ENCODE peak calls at places on chromosome 11, in four cellular contexts. One of them, this sample, is unnamed.

GRCh38 chr11:68867067-68867466 is 25.4 kb upstream of the CPT1A start:
- DNase-seq in stimulated activated CD4-positive, alpha-beta T cell treated with anti-CD3 and anti-CD28 coated beads, Interleukin-1b, Interleukin-23, amount 100 ng/mL, for 24 hours: no peak
- DNase-seq in CD4-positive, alpha-beta T cell: no peak
- DNase-seq in lower lobe of right lung: no peak
- DNase-seq in this sample: no peak

GRCh38 chr11:25891960-25892359 is 440.0 kb upstream of the ANO3 start:
- DNase-seq in CD4-positive, alpha-beta T cell: no peak
- DNase-seq in stimulated activated CD4-positive, alpha-beta T cell treated with anti-CD3 and anti-CD28 coated beads, Interleukin-1b, Interleukin-23, amount 100 ng/mL, for 24 hours: no peak
- DNase-seq in lower lobe of right lung: no peak
- DNase-seq in this sample: no peak

GRCh38 chr11:8784936-8785335 is 102.3 kb downstream of the RPL27A start:
- DNase-seq in lower lobe of right lung: no peak
- DNase-seq in CD4-positive, alpha-beta T cell: no peak
- DNase-seq in stimulated activated CD4-positive, alpha-beta T cell treated with anti-CD3 and anti-CD28 coated beads, Interleukin-1b, Interleukin-23, amount 100 ng/mL, for 24 hours: no peak
- DNase-seq in this sample: no peak

GRCh38 chr11:3809624-3809928 is 1.2 kb downstream of the PGAP2 start:
- DNase-seq in lower lobe of right lung: no peak
- DNase-seq in stimulated activated CD4-positive, alpha-beta T cell treated with anti-CD3 and anti-CD28 coated beads, Interleukin-1b, Interleukin-23, amount 100 ng/mL, for 24 hours: no peak
- DNase-seq in CD4-positive, alpha-beta T cell: no peak
- DNase-seq in this sample: no peak

GRCh38 chr11:35146074-35146521 is 7.1 kb downstream of the CD44 start:
- DNase-seq in lower lobe of right lung: no peak
- DNase-seq in stimulated activated CD4-positive, alpha-beta T cell treated with anti-CD3 and anti-CD28 coated beads, Interleukin-1b, Interleukin-23, amount 100 ng/mL, for 24 hours: peak
- DNase-seq in CD4-positive, alpha-beta T cell: no peak
- DNase-seq in this sample: peak

GRCh38 chr11:62574363-62575057 is 819 bp upstream of the EEF1G start:
- DNase-seq in stimulated activated CD4-positive, alpha-beta T cell treated with anti-CD3 and anti-CD28 coated beads, Interleukin-1b, Interleukin-23, amount 100 ng/mL, for 24 hours: no peak
- DNase-seq in CD4-positive, alpha-beta T cell: no peak
- DNase-seq in lower lobe of right lung: no peak
- DNase-seq in this sample: no peak

GRCh38 chr11:76604081-76604601 is 66.4 kb downstream of the LRRC32 start:
- DNase-seq in lower lobe of right lung: no peak
- DNase-seq in stimulated activated CD4-positive, alpha-beta T cell treated with anti-CD3 and anti-CD28 coated beads, Interleukin-1b, Interleukin-23, amount 100 ng/mL, for 24 hours: no peak
- DNase-seq in CD4-positive, alpha-beta T cell: no peak
- DNase-seq in this sample: no peak

GRCh38 chr11:96073536-96073935 is 149.6 kb upstream of the MTMR2 start:
- DNase-seq in CD4-positive, alpha-beta T cell: no peak
- DNase-seq in lower lobe of right lung: no peak
- DNase-seq in stimulated activated CD4-positive, alpha-beta T cell treated with anti-CD3 and anti-CD28 coated beads, Interleukin-1b, Interleukin-23, amount 100 ng/mL, for 24 hours: no peak
- DNase-seq in this sample: no peak

GRCh38 chr11:45233804-45234170 is 52.4 kb downstream of the SYT13 start:
- DNase-seq in CD4-positive, alpha-beta T cell: no peak
- DNase-seq in lower lobe of right lung: no peak
- DNase-seq in stimulated activated CD4-positive, alpha-beta T cell treated with anti-CD3 and anti-CD28 coated beads, Interleukin-1b, Interleukin-23, amount 100 ng/mL, for 24 hours: no peak
- DNase-seq in this sample: no peak

GRCh38 chr11:13012037-13012693 is 3.0 kb downstream of the RASSF10 start:
- DNase-seq in CD4-positive, alpha-beta T cell: no peak
- DNase-seq in lower lobe of right lung: no peak
- DNase-seq in stimulated activated CD4-positive, alpha-beta T cell treated with anti-CD3 and anti-CD28 coated beads, Interleukin-1b, Interleukin-23, amount 100 ng/mL, for 24 hours: no peak
- DNase-seq in this sample: no peak

GRCh38 chr11:92376680-92377079 is 152.1 kb downstream of the FAT3 start:
- DNase-seq in lower lobe of right lung: no peak
- DNase-seq in stimulated activated CD4-positive, alpha-beta T cell treated with anti-CD3 and anti-CD28 coated beads, Interleukin-1b, Interleukin-23, amount 100 ng/mL, for 24 hours: no peak
- DNase-seq in CD4-positive, alpha-beta T cell: no peak
- DNase-seq in this sample: no peak

This sample was measured in T follicular helper cell.